ENCODE peak calls at places on chromosomes 16 and 17, in seven cellular contexts. One of them, this sample, is unnamed.

GRCh38 chr16:68994324-68994723 is 111.1 kb upstream of the HAS3 start:
- DNase-seq in CD4-positive, alpha-beta T cell: no peak
- DNase-seq in fibroblast of the aortic adventitia: no peak
- DNase-seq in heart left ventricle: no peak
- DNase-seq in choroid plexus epithelial cell: no peak
- DNase-seq in lower leg skin: no peak
- DNase-seq in foreskin keratinocyte: no peak
- DNase-seq in this sample: no peak

GRCh38 chr17:32020943-32021617 is 13.9 kb downstream of the LRRC37B start:
- DNase-seq in CD4-positive, alpha-beta T cell: no peak
- DNase-seq in fibroblast of the aortic adventitia: peak; percentile 2
- DNase-seq in heart left ventricle: no peak
- DNase-seq in choroid plexus epithelial cell: no peak
- DNase-seq in lower leg skin: no peak
- DNase-seq in foreskin keratinocyte: no peak
- DNase-seq in this sample: no peak

GRCh38 chr16:46907061-46907774 is 23.1 kb downstream of the GPT2 start:
- DNase-seq in CD4-positive, alpha-beta T cell: no peak
- DNase-seq in fibroblast of the aortic adventitia: no peak
- DNase-seq in heart left ventricle: no peak
- DNase-seq in choroid plexus epithelial cell: no peak
- DNase-seq in lower leg skin: no peak
- DNase-seq in foreskin keratinocyte: no peak
- DNase-seq in this sample: no peak

GRCh38 chr16:56246051-56246817 is 54.9 kb downstream of the GNAO1 start:
- DNase-seq in CD4-positive, alpha-beta T cell: no peak
- DNase-seq in fibroblast of the aortic adventitia: no peak
- DNase-seq in heart left ventricle: no peak
- DNase-seq in choroid plexus epithelial cell: no peak
- DNase-seq in lower leg skin: no peak
- DNase-seq in foreskin keratinocyte: peak; percentile 87
- DNase-seq in this sample: peak; percentile 68

GRCh38 chr17:1588781-1589585 is 26.4 kb upstream of the PITPNA start:
- DNase-seq in CD4-positive, alpha-beta T cell: no peak
- DNase-seq in fibroblast of the aortic adventitia: peak; percentile 50
- DNase-seq in heart left ventricle: no peak
- DNase-seq in choroid plexus epithelial cell: peak; percentile 82
- DNase-seq in lower leg skin: no peak
- DNase-seq in foreskin keratinocyte: no peak
- DNase-seq in this sample: peak; percentile 83

GRCh38 chr16:69123894-69124293 is 8.5 kb downstream of the CHTF8 start:
- DNase-seq in CD4-positive, alpha-beta T cell: peak; percentile 31
- DNase-seq in fibroblast of the aortic adventitia: peak; percentile 83
- DNase-seq in heart left ventricle: no peak
- DNase-seq in choroid plexus epithelial cell: peak; percentile 86
- DNase-seq in lower leg skin: peak; percentile 77
- DNase-seq in foreskin keratinocyte: peak; percentile 54
- DNase-seq in this sample: peak; percentile 76

GRCh38 chr16:86848821-86849220 is 270.5 kb downstream of the FOXL1 start:
- DNase-seq in CD4-positive, alpha-beta T cell: no peak
- DNase-seq in fibroblast of the aortic adventitia: no peak
- DNase-seq in heart left ventricle: no peak
- DNase-seq in choroid plexus epithelial cell: no peak
- DNase-seq in lower leg skin: no peak
- DNase-seq in foreskin keratinocyte: no peak
- DNase-seq in this sample: no peak

GRCh38 chr17:31629696-31630470 is 229.2 kb downstream of the COPRS start:
- DNase-seq in CD4-positive, alpha-beta T cell: no peak
- DNase-seq in fibroblast of the aortic adventitia: peak; percentile 87
- DNase-seq in heart left ventricle: no peak
- DNase-seq in choroid plexus epithelial cell: no peak
- DNase-seq in lower leg skin: no peak
- DNase-seq in foreskin keratinocyte: peak; percentile 76
- DNase-seq in this sample: peak; percentile 73

GRCh38 chr16:75246504-75247205 is 4.8 kb downstream of the BCAR1 start:
- DNase-seq in CD4-positive, alpha-beta T cell: no peak
- DNase-seq in fibroblast of the aortic adventitia: peak; percentile 45
- DNase-seq in heart left ventricle: peak; percentile 53
- DNase-seq in choroid plexus epithelial cell: peak; percentile 91
- DNase-seq in lower leg skin: no peak
- DNase-seq in foreskin keratinocyte: no peak
- DNase-seq in this sample: peak; percentile 83

GRCh38 chr16:14455577-14455976 is 174.5 kb downstream of the PARN start:
- DNase-seq in CD4-positive, alpha-beta T cell: no peak
- DNase-seq in fibroblast of the aortic adventitia: peak; percentile 9
- DNase-seq in heart left ventricle: no peak
- DNase-seq in choroid plexus epithelial cell: peak; percentile 13
- DNase-seq in lower leg skin: no peak
- DNase-seq in foreskin keratinocyte: peak; percentile 15
- DNase-seq in this sample: peak; percentile 41

GRCh38 chr16:2724088-2724676 is 4.2 kb upstream of the PRSS27 start:
- DNase-seq in CD4-positive, alpha-beta T cell: no peak
- DNase-seq in fibroblast of the aortic adventitia: no peak
- DNase-seq in heart left ventricle: no peak
- DNase-seq in choroid plexus epithelial cell: no peak
- DNase-seq in lower leg skin: no peak
- DNase-seq in foreskin keratinocyte: no peak
- DNase-seq in this sample: no peak

GRCh38 chr17:66466933-66467367 is 164.5 kb downstream of the PRKCA start:
- DNase-seq in CD4-positive, alpha-beta T cell: no peak
- DNase-seq in fibroblast of the aortic adventitia: peak; percentile 99
- DNase-seq in heart left ventricle: no peak
- DNase-seq in choroid plexus epithelial cell: peak; percentile 99
- DNase-seq in lower leg skin: peak; percentile 43
- DNase-seq in foreskin keratinocyte: peak; percentile 99
- DNase-seq in this sample: peak; percentile 99

GRCh38 chr16:30895592-30896202 is 717 bp upstream of the CTF1 start:
- DNase-seq in CD4-positive, alpha-beta T cell: no peak
- DNase-seq in fibroblast of the aortic adventitia: peak; percentile 13
- DNase-seq in heart left ventricle: no peak
- DNase-seq in choroid plexus epithelial cell: no peak
- DNase-seq in lower leg skin: no peak
- DNase-seq in foreskin keratinocyte: no peak
- DNase-seq in this sample: no peak

GRCh38 chr17:17712268-17712924 is 31.1 kb downstream of the RAI1 start:
- DNase-seq in CD4-positive, alpha-beta T cell: no peak
- DNase-seq in fibroblast of the aortic adventitia: peak; percentile 57
- DNase-seq in heart left ventricle: no peak
- DNase-seq in choroid plexus epithelial cell: peak; percentile 91
- DNase-seq in lower leg skin: no peak
- DNase-seq in foreskin keratinocyte: no peak
- DNase-seq in this sample: peak; percentile 95

GRCh38 chr17:28745777-28746473 is 2.1 kb downstream of the TRAF4 start:
- DNase-seq in CD4-positive, alpha-beta T cell: no peak
- DNase-seq in fibroblast of the aortic adventitia: no peak
- DNase-seq in heart left ventricle: no peak
- DNase-seq in choroid plexus epithelial cell: no peak
- DNase-seq in lower leg skin: no peak
- DNase-seq in foreskin keratinocyte: peak; percentile 88
- DNase-seq in this sample: no peak

GRCh38 chr17:39777534-39778365 is 40.0 kb downstream of the GRB7 start:
- DNase-seq in CD4-positive, alpha-beta T cell: no peak
- DNase-seq in fibroblast of the aortic adventitia: no peak
- DNase-seq in heart left ventricle: no peak
- DNase-seq in choroid plexus epithelial cell: no peak
- DNase-seq in lower leg skin: no peak
- DNase-seq in foreskin keratinocyte: no peak
- DNase-seq in this sample: no peak

GRCh38 chr17:39781814-39782213 is 44.1 kb downstream of the GRB7 start:
- DNase-seq in CD4-positive, alpha-beta T cell: no peak
- DNase-seq in fibroblast of the aortic adventitia: no peak
- DNase-seq in heart left ventricle: no peak
- DNase-seq in choroid plexus epithelial cell: no peak
- DNase-seq in lower leg skin: no peak
- DNase-seq in foreskin keratinocyte: no peak
- DNase-seq in this sample: no peak

GRCh38 chr17:39782481-39782880 is 44.7 kb downstream of the GRB7 start:
- DNase-seq in CD4-positive, alpha-beta T cell: no peak
- DNase-seq in fibroblast of the aortic adventitia: peak; percentile 89
- DNase-seq in heart left ventricle: no peak
- DNase-seq in choroid plexus epithelial cell: peak; percentile 58
- DNase-seq in lower leg skin: no peak
- DNase-seq in foreskin keratinocyte: peak; percentile 97
- DNase-seq in this sample: peak; percentile 91

GRCh38 chr17:39782980-39783379 is 45.2 kb downstream of the GRB7 start:
- DNase-seq in CD4-positive, alpha-beta T cell: no peak
- DNase-seq in fibroblast of the aortic adventitia: no peak
- DNase-seq in heart left ventricle: no peak
- DNase-seq in choroid plexus epithelial cell: no peak
- DNase-seq in lower leg skin: no peak
- DNase-seq in foreskin keratinocyte: no peak
- DNase-seq in this sample: no peak

GRCh38 chr17:39781028-39781800 is 43.5 kb downstream of the GRB7 start:
- DNase-seq in CD4-positive, alpha-beta T cell: no peak
- DNase-seq in fibroblast of the aortic adventitia: peak; percentile 12
- DNase-seq in heart left ventricle: no peak
- DNase-seq in choroid plexus epithelial cell: peak; percentile 12
- DNase-seq in lower leg skin: no peak
- DNase-seq in foreskin keratinocyte: no peak
- DNase-seq in this sample: peak; percentile 44
- TF ChIP-seq CTCF in CD4-positive, alpha-beta T cell: no peak
- TF ChIP-seq CTCF in fibroblast of the aortic adventitia: no peak
- TF ChIP-seq CTCF in heart left ventricle: no peak
- TF ChIP-seq CTCF in choroid plexus epithelial cell: peak; percentile 12
- TF ChIP-seq CTCF in lower leg skin: no peak
- TF ChIP-seq CTCF in foreskin keratinocyte: peak; percentile 49
- TF ChIP-seq CTCF in this sample: peak; percentile 7

DNA sequence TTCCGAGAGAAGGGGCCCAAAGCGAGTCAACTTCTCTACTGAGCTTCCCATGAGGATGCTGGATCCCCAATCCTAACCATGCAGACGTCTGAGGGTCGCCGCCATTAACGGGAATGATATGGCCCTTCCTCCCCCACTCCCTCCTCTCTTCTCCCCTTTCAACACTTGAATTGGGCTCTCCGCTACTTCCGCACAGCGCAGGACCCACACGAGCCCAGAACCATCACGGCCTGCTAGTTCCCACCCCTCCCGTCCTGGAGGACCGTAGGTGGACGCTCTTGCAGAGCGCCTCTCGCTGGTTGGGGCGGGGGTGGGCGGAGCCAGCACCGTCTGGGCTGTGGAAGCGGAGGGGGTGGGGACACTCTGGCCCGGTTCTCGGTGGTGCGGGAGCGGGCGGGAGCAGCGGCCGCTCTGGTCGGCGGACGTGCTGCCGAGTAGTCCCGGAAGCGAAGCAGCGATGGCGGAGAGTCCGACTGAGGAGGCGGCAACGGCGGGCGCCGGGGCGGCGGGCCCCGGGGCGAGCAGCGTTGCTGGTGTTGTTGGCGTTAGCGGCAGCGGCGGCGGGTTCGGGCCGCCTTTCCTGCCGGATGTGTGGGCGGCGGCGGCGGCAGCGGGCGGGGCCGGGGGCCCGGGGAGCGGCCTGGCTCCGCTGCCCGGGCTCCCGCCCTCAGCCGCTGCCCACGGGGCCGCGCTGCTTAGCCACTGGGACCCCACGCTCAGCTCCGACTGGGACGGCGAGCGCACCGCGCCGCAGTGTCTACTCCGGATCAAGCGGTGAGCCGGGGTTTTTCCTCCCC is at the start of gene UBE2Z:
- DNase-seq in CD4-positive, alpha-beta T cell: peak; percentile 92
- DNase-seq in fibroblast of the aortic adventitia: peak; percentile 95
- DNase-seq in heart left ventricle: peak; percentile 95
- DNase-seq in choroid plexus epithelial cell: peak; percentile 98
- DNase-seq in lower leg skin: peak; percentile 97
- DNase-seq in foreskin keratinocyte: peak; percentile 93
- DNase-seq in this sample: peak; percentile 94
- TF ChIP-seq CTCF in CD4-positive, alpha-beta T cell: no peak
- TF ChIP-seq CTCF in fibroblast of the aortic adventitia: no peak
- TF ChIP-seq CTCF in heart left ventricle: no peak
- TF ChIP-seq CTCF in choroid plexus epithelial cell: peak; percentile 7
- TF ChIP-seq CTCF in lower leg skin: no peak
- TF ChIP-seq CTCF in foreskin keratinocyte: peak; percentile 59
- TF ChIP-seq CTCF in this sample: no peak

GRCh38 chr17:9982159-9982558 is 77.1 kb upstream of the RCVRN start:
- DNase-seq in CD4-positive, alpha-beta T cell: no peak
- DNase-seq in fibroblast of the aortic adventitia: no peak
- DNase-seq in heart left ventricle: no peak
- DNase-seq in choroid plexus epithelial cell: peak; percentile 13
- DNase-seq in lower leg skin: no peak
- DNase-seq in foreskin keratinocyte: no peak
- DNase-seq in this sample: peak; percentile 22
- TF ChIP-seq CTCF in CD4-positive, alpha-beta T cell: no peak
- TF ChIP-seq CTCF in fibroblast of the aortic adventitia: no peak
- TF ChIP-seq CTCF in heart left ventricle: no peak
- TF ChIP-seq CTCF in choroid plexus epithelial cell: peak; percentile 42
- TF ChIP-seq CTCF in lower leg skin: no peak
- TF ChIP-seq CTCF in foreskin keratinocyte: no peak
- TF ChIP-seq CTCF in this sample: peak; percentile 47

DNA sequence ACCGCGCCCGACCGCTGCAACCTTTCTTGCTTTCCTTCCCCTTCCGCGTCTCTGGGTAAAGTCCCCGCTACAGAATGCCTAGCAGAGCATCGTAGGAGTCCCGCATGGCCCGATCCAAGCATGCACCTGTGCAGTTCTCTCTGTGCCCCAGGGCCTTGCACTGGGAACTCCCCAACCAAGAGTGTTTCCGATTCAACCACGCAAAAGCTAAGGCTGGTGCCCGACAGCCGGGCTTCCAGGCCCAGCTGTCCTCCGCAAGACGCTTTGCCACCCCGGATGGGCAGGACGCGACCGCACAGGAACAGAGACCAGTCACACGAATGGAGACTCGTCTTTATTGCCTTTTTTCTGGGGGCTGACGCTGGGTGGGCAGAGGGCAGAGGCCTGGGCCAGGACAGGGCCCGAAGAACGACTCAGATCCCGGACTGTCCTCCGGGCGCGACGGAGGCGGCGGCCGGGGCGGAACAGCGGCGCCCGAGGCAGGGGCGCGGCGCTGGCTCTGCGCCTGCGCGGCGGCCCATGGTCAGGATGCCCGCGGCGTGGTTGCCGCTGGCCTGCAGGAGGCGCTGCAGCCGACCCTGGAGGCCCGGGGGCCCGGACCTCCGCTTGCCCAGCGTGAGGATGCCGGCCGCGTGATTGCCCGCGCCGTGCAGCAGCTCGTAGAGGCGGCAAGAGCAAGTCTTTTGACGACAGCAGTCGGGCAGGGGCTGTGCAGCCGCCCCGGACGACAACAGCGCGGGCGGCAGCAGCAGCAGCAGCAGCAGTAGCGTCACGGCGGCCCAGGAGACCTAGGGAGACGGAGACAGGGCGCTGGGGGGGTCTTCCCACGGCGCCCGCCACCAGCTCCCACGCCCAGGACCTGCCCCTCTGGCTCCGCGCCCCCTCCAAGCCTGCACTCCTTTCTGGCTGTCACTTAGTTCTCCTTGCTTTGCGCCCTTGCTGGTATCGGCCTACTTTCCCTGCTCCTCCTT is 1.2 kb downstream of the HCRT start:
- DNase-seq in CD4-positive, alpha-beta T cell: peak; percentile 75
- DNase-seq in fibroblast of the aortic adventitia: peak; percentile 52
- DNase-seq in heart left ventricle: peak; percentile 92
- DNase-seq in choroid plexus epithelial cell: peak; percentile 72
- DNase-seq in lower leg skin: peak; percentile 91
- DNase-seq in foreskin keratinocyte: no peak
- DNase-seq in this sample: peak; percentile 63
- TF ChIP-seq CTCF in CD4-positive, alpha-beta T cell: peak; percentile 68
- TF ChIP-seq CTCF in fibroblast of the aortic adventitia: peak; percentile 64
- TF ChIP-seq CTCF in heart left ventricle: peak; percentile 84
- TF ChIP-seq CTCF in choroid plexus epithelial cell: peak; percentile 58
- TF ChIP-seq CTCF in lower leg skin: no peak
- TF ChIP-seq CTCF in foreskin keratinocyte: peak; percentile 84
- TF ChIP-seq CTCF in this sample: peak; percentile 71

GRCh38 chr17:4156750-4157381 is 13.9 kb downstream of the CYB5D2 start:
- DNase-seq in CD4-positive, alpha-beta T cell: no peak
- DNase-seq in fibroblast of the aortic adventitia: no peak
- DNase-seq in heart left ventricle: no peak
- DNase-seq in choroid plexus epithelial cell: no peak
- DNase-seq in lower leg skin: no peak
- DNase-seq in foreskin keratinocyte: no peak
- DNase-seq in this sample: no peak
- TF ChIP-seq CTCF in CD4-positive, alpha-beta T cell: no peak
- TF ChIP-seq CTCF in fibroblast of the aortic adventitia: no peak
- TF ChIP-seq CTCF in heart left ventricle: no peak
- TF ChIP-seq CTCF in choroid plexus epithelial cell: peak; percentile 32
- TF ChIP-seq CTCF in lower leg skin: no peak
- TF ChIP-seq CTCF in foreskin keratinocyte: no peak
- TF ChIP-seq CTCF in this sample: no peak

This sample was measured in fibroblast of villous mesenchyme.